ENCODE peak calls at places on chromosomes 16 and 17, in eight cellular contexts. S is fibroblast of villous mesenchyme; Y is choroid plexus epithelial cell; G is T-cell; Z is stimulated activated CD4-positive, alpha-beta T cell treated with anti-CD3 and anti-CD28 coated beads, TNF-alpha, amount 100 ng/mL, for 24 hours; W is ACHN; O is NCI-H1930; U is C1 segment of cervical spinal cord. E is an unnamed sample.

GRCh38 chr17:77356109-77356689 is 215.4 kb downstream of the SEC14L1 start:
- DNase-seq in W (peak), S (no peak), U (no peak), Z (no peak), O (no peak), Y (no peak), G (no peak), E (no peak)

GRCh38 chr16:75025766-75026165 is 26.9 kb downstream of the ZNRF1 start:
- DNase-seq in O (no peak), G (no peak), S (peak), Y (peak), Z (no peak), W (no peak), U (no peak), E (no peak)

GRCh38 chr16:5633845-5634440 is 536.3 kb upstream of the EEF2KMT start:
- DNase-seq in Z (no peak), Y (peak), U (no peak), G (no peak), W (peak), O (peak), S (no peak), E (no peak)

GRCh38 chr16:11672206-11673090 is 4.2 kb downstream of the SNN start:
- DNase-seq in U (no peak), G (peak), Z (no peak), W (no peak), Y (no peak), S (no peak), O (no peak), E (no peak)

GRCh38 chr17:49965522-49965905 is 3.5 kb upstream of the DLX4 start:
- DNase-seq in G (no peak), S (no peak), Y (no peak), U (no peak), Z (no peak), W (no peak), O (no peak), E (no peak)

GRCh38 chr16:57045694-57046381 is 46.5 kb upstream of the CPNE2 start:
- DNase-seq in Z (no peak), O (no peak), Y (peak), W (no peak), U (peak), S (peak), G (no peak), E (peak)

GRCh38 chr17:45234641-45235040 is 13.0 kb downstream of the FMNL1 start:
- DNase-seq in Z (no peak), S (no peak), U (no peak), G (peak), O (peak), Y (no peak), W (peak), E (no peak)

GRCh38 chr17:77391668-77392375 is 251.1 kb downstream of the SEC14L1 start:
- DNase-seq in Z (no peak), U (no peak), S (peak), Y (peak), O (no peak), W (no peak), G (peak), E (peak)

GRCh38 chr16:1057252-1057932 is 15.2 kb upstream of the SSTR5 start:
- DNase-seq in O (no peak), Z (peak), U (no peak), S (no peak), Y (peak), G (peak), W (peak), E (no peak)

GRCh38 chr17:74340470-74341023 is 14.5 kb downstream of the KIF19 start:
- DNase-seq in Z (no peak), O (no peak), S (no peak), Y (no peak), U (no peak), G (no peak), W (no peak), E (no peak)